ENCODE peak calls at places on chromosomes 5 and 9, in seven cellular contexts. Q, M, Z, H, L, B and J are unnamed samples.

GRCh38 chr5:95712347-95712958 is 18.7 kb upstream of the RHOBTB3 start:
- DNase-seq in Z (no peak), B (no peak), H (no peak), Q (peak), M (peak), L (no peak), J (no peak)

GRCh38 chr5:150469718-150470470 is 20.4 kb upstream of the RPS14 start:
- DNase-seq in H (no peak), M (peak), L (no peak), Q (peak), Z (no peak), B (no peak), J (no peak)

GRCh38 chr5:96661101-96661840 is 905 bp upstream of the CAST start:
- DNase-seq in L (peak), M (peak), H (no peak), B (peak), Q (peak), Z (no peak), J (no peak)

GRCh38 chr9:34994429-34995287 is 5.1 kb downstream of the DNAJB5 start:
- DNase-seq in L (no peak), M (peak), Q (peak), H (no peak), Z (peak), B (no peak), J (no peak)

GRCh38 chr5:67731886-67732285 is 483.7 kb upstream of the PIK3R1 start:
- DNase-seq in Q (no peak), L (no peak), M (no peak), Z (no peak), H (no peak), B (no peak), J (no peak)

GRCh38 chr5:119418782-119419101 is 33.6 kb upstream of the HSD17B4 start:
- DNase-seq in H (no peak), B (no peak), L (no peak), M (no peak), Z (no peak), Q (no peak), J (no peak)

GRCh38 chr9:68629042-68629441 is 76.0 kb upstream of the PIP5K1B start:
- DNase-seq in M (no peak), L (no peak), Z (no peak), H (no peak), B (no peak), Q (no peak), J (no peak)

GRCh38 chr5:27855491-27855890 is 817.1 kb upstream of the CDH9 start:
- DNase-seq in L (no peak), M (no peak), Z (no peak), Q (no peak), B (no peak), H (no peak), J (no peak)

GRCh38 chr5:172622091-172623046 is 18.7 kb upstream of the NEURL1B start:
- DNase-seq in H (no peak), Q (no peak), L (no peak), M (no peak), Z (peak), B (no peak), J (no peak)

GRCh38 chr5:26143259-26143658 is 895.1 kb downstream of the CDH9 start:
- DNase-seq in H (no peak), L (no peak), Z (no peak), M (no peak), Q (no peak), B (no peak), J (no peak)

GRCh38 chr9:127194881-127195713 is 69.5 kb upstream of the GARNL3 start:
- DNase-seq in Q (no peak), L (no peak), M (peak), B (no peak), Z (peak), H (no peak), J (no peak)

GRCh38 chr9:76257224-76257794 is 136.9 kb downstream of the RFK start:
- DNase-seq in B (no peak), L (no peak), Z (no peak), M (no peak), Q (no peak), H (no peak), J (no peak)

GRCh38 chr9:69444021-69444420 is 119.0 kb downstream of the ENTREP1 start:
- DNase-seq in Z (no peak), B (no peak), L (no peak), Q (no peak), H (no peak), M (peak), J (no peak)

GRCh38 chr9:84851935-84852585 is 182.5 kb downstream of the NTRK2 start:
- DNase-seq in B (no peak), M (peak), L (no peak), Q (peak), H (no peak), Z (peak), J (no peak)

GRCh38 chr9:22005083-22005699 is 3.9 kb downstream of the CDKN2B start:
- DNase-seq in H (no peak), Q (peak), Z (peak), B (no peak), L (no peak), M (no peak), J (no peak)

GRCh38 chr9:33468215-33468730 is 5.5 kb downstream of the NOL6 start:
- DNase-seq in Q (no peak), M (no peak), H (no peak), L (no peak), B (no peak), Z (no peak), J (no peak)

GRCh38 chr9:119009253-119009652 is 360.0 kb downstream of the BRINP1 start:
- DNase-seq in Z (no peak), B (no peak), M (peak), H (no peak), L (no peak), Q (no peak), J (no peak)

GRCh38 chr9:134775552-134775951 is 105.1 kb upstream of the FCN2 start:
- DNase-seq in H (no peak), L (no peak), Q (peak), Z (no peak), M (peak), B (no peak), J (no peak)

GRCh38 chr5:95102080-95102479 is 182.8 kb downstream of the MCTP1 start:
- DNase-seq in H (no peak), B (no peak), M (no peak), Q (no peak), Z (no peak), L (no peak), J (no peak)

GRCh38 chr9:6488395-6488794 is 75.4 kb downstream of the UHRF2 start:
- DNase-seq in B (no peak), Q (peak), H (no peak), M (no peak), Z (peak), L (no peak), J (no peak)

GRCh38 chr5:35902032-35902681 is 36.3 kb downstream of the CAPSL start:
- DNase-seq in M (peak), L (no peak), B (no peak), H (no peak), Z (no peak), Q (peak), J (no peak)